ENCODE peak calls at places on chromosomes 2 and 18, in four cellular contexts. F, N, Q and S are unnamed samples.

GRCh38 chr2:3265981-3266726 is 111.5 kb downstream of the EIPR1 start:
- DNase-seq in Q (no peak), N (peak; percentile 49), F (no peak), S (no peak)

GRCh38 chr2:71303849-71304248 is 27.7 kb upstream of the ZNF638 start:
- DNase-seq in F (no peak), N (no peak), Q (no peak), S (no peak)

GRCh38 chr2:239328306-239329191 is 72.3 kb downstream of the HDAC4 start:
- DNase-seq in F (no peak), Q (no peak), N (peak; percentile 56), S (peak; percentile 88)

GRCh38 chr2:111618577-111618930 is 265.4 kb downstream of the ANAPC1 start:
- DNase-seq in F (no peak), N (no peak), Q (no peak), S (peak; percentile 35)

GRCh38 chr2:121245913-121246312 is 39.1 kb downstream of the TFCP2L1 start:
- DNase-seq in Q (no peak), N (no peak), F (no peak), S (no peak)

GRCh38 chr2:7118606-7119503 is 201.6 kb downstream of the RNF144A start:
- DNase-seq in N (no peak), Q (peak; percentile 12), F (peak; percentile 36), S (no peak)

GRCh38 chr18:28666216-28666615 is 489.3 kb upstream of the CDH2 start:
- DNase-seq in N (no peak), Q (no peak), F (no peak), S (no peak)

GRCh38 chr2:176455865-176456291 is 186.6 kb downstream of the MTX2 start:
- DNase-seq in F (no peak), Q (no peak), N (peak; percentile 77), S (peak; percentile 68)

GRCh38 chr2:105675841-105676240 is 68.9 kb upstream of the NCK2 start:
- DNase-seq in Q (no peak), F (no peak), N (no peak), S (no peak)

GRCh38 chr2:159710601-159711180 is 1.6 kb upstream of the MARCHF7 start:
- DNase-seq in Q (no peak), N (no peak), F (no peak), S (no peak)

GRCh38 chr2:40199758-40200157 is 252.1 kb downstream of the SLC8A1 start:
- DNase-seq in N (no peak), F (no peak), Q (no peak), S (no peak)

GRCh38 chr2:207035855-207036254 is 96.5 kb downstream of the CPO start:
- DNase-seq in N (no peak), Q (no peak), F (no peak), S (no peak)

GRCh38 chr18:2921778-2922177 is 75.0 kb downstream of the EMILIN2 start:
- DNase-seq in Q (no peak), N (peak; percentile 45), F (no peak), S (no peak)

GRCh38 chr2:45755585-45756330 is 104.3 kb downstream of the PRKCE start:
- DNase-seq in Q (no peak), F (no peak), N (peak; percentile 89), S (no peak)

GRCh38 chr2:172596776-172597175 is 40.9 kb downstream of the PDK1 start:
- DNase-seq in N (no peak), F (no peak), Q (no peak), S (no peak)

GRCh38 chr2:232024457-232024856 is 62.9 kb downstream of the DIS3L2 start:
- DNase-seq in N (no peak), Q (no peak), F (no peak), S (no peak)

GRCh38 chr2:193187816-193188215 is 993.1 kb upstream of the TMEFF2 start:
- DNase-seq in N (no peak), F (no peak), Q (no peak), S (no peak)

GRCh38 chr2:113056501-113056900 is 2.5 kb upstream of the IL36RN start:
- DNase-seq in F (no peak), N (no peak), Q (no peak), S (no peak)

GRCh38 chr2:176100547-176101140 is 1.0 kb downstream of the HOXD12 start:
- DNase-seq in Q (no peak), N (peak; percentile 55), F (no peak), S (no peak)

GRCh38 chr2:181778621-181779195 is 98.4 kb upstream of the NEUROD1 start:
- DNase-seq in Q (no peak), N (peak; percentile 79), F (no peak), S (no peak)

GRCh38 chr2:167783266-167784070 is 463.9 kb downstream of the STK39 start:
- DNase-seq in Q (no peak), N (peak; percentile 78), F (no peak), S (no peak)

GRCh38 chr2:177077778-177078177 is 134.8 kb upstream of the HNRNPA3 start:
- DNase-seq in F (no peak), Q (no peak), N (no peak), S (no peak)

GRCh38 chr2:227826019-227826521 is 12.4 kb downstream of the CCL20 start:
- DNase-seq in Q (peak; percentile 20), N (no peak), F (no peak), S (no peak)

GRCh38 chr2:28346587-28346986 is 46.1 kb upstream of the FOSL2 start:
- DNase-seq in Q (no peak), N (no peak), F (no peak), S (no peak)

GRCh38 chr2:179460530-179460929 is 195.9 kb upstream of the SESTD1 start:
- DNase-seq in N (peak; percentile 89), Q (peak; percentile 3), F (peak; percentile 75), S (no peak)

GRCh38 chr2:110647777-110648176 is 30.1 kb downstream of the BUB1 start:
- DNase-seq in F (no peak), Q (no peak), N (no peak), S (no peak)

GRCh38 chr2:26245810-26246209 is 1.1 kb downstream of the HADHB start:
- DNase-seq in F (no peak), N (no peak), Q (peak; percentile 27), S (no peak)

GRCh38 chr18:8730080-8730827 is 24.9 kb downstream of the MTCL1 start:
- DNase-seq in Q (no peak), N (peak; percentile 63), F (peak; percentile 80), S (peak; percentile 85)

GRCh38 chr18:8337216-8337615 is 272.0 kb upstream of the RAB12 start:
- DNase-seq in F (no peak), N (no peak), Q (no peak), S (no peak)

GRCh38 chr2:110858135-110858737 is 125.9 kb downstream of the ACOXL start:
- DNase-seq in Q (peak; percentile 67), N (no peak), F (no peak), S (no peak)

GRCh38 chr2:225103737-225104141 is 61.5 kb upstream of the DOCK10 start:
- DNase-seq in F (no peak), N (no peak), Q (no peak), S (no peak)

GRCh38 chr18:5073026-5073944 is 123.8 kb downstream of the AKAIN1 start:
- DNase-seq in F (peak; percentile 37), N (peak; percentile 66), Q (peak; percentile 19), S (no peak)

GRCh38 chr2:192983173-192983572 is 788.4 kb upstream of the TMEFF2 start:
- DNase-seq in N (no peak), F (no peak), Q (no peak), S (no peak)

GRCh38 chr2:44951714-44952113 is 10.2 kb downstream of the SIX3 start:
- DNase-seq in Q (no peak), F (no peak), N (no peak), S (no peak)

GRCh38 chr2:39875182-39875913 is 96.3 kb upstream of the THUMPD2 start:
- DNase-seq in Q (no peak), N (no peak), F (no peak), S (peak; percentile 24)

GRCh38 chr2:135667045-135667444 is 74.6 kb upstream of the UBXN4 start:
- DNase-seq in F (no peak), Q (no peak), N (no peak), S (no peak)

GRCh38 chr2:88540346-88540745 is 86.9 kb downstream of the EIF2AK3 start:
- DNase-seq in F (no peak), N (no peak), Q (no peak), S (no peak)

GRCh38 chr18:54260376-54261072 is 8.8 kb upstream of the POLI start:
- DNase-seq in N (no peak), F (no peak), Q (peak; percentile 36), S (no peak)